ENCODE peak calls at places on chromosomes 11 and 22, in eight cellular contexts. E is cardiac fibroblast, V is lower lobe of right lung, Z is nephron progenitor cell, O is cardiac muscle cell, S is PC-9, K is adrenal gland, W is epithelial cell of proximal tubule. F is an unnamed sample.

GRCh38 chr11:128157423-128158298 is 429.7 kb downstream of the ETS1 start:
- DNase-seq in E (peak; percentile 90), V (no peak), Z (peak; percentile 61), O (peak; percentile 86), S (peak; percentile 50), K (no peak), W (peak; percentile 51), F (peak; percentile 78)

GRCh38 chr11:119680899-119681370 is 48.1 kb downstream of the NECTIN1 start:
- DNase-seq in E (no peak), V (no peak), Z (no peak), O (peak; percentile 48), S (peak; percentile 72), K (peak; percentile 34), W (no peak), F (no peak)

GRCh38 chr11:108718466-108718865 is 53.6 kb downstream of the DDX10 start:
- DNase-seq in E (no peak), V (no peak), Z (no peak), O (no peak), S (no peak), K (no peak), W (no peak), F (no peak)

GRCh38 chr11:88434333-88434976 is 96.9 kb upstream of the CTSC start:
- DNase-seq in E (no peak), V (no peak), Z (no peak), O (no peak), S (no peak), K (no peak), W (no peak), F (peak; percentile 60)

GRCh38 chr11:102495161-102496042 is 35.1 kb downstream of the MMP7 start:
- DNase-seq in E (peak; percentile 92), V (no peak), Z (peak; percentile 35), O (peak; percentile 93), S (peak; percentile 14), K (no peak), W (peak; percentile 69), F (peak; percentile 93)

GRCh38 chr11:14904745-14905103 is 12.7 kb upstream of the CYP2R1 start:
- DNase-seq in E (peak; percentile 65), V (peak; percentile 90), Z (peak; percentile 35), O (peak; percentile 84), S (peak; percentile 24), K (peak; percentile 56), W (no peak), F (peak; percentile 4)

GRCh38 chr22:22789233-22789921 is 98.2 kb upstream of the IGLL5 start:
- DNase-seq in E (no peak), V (no peak), Z (no peak), O (no peak), S (no peak), K (no peak), W (no peak), F (no peak)

GRCh38 chr11:121249039-121249663 is 43.4 kb upstream of the SC5D start:
- DNase-seq in E (peak; percentile 68), V (no peak), Z (no peak), O (peak; percentile 56), S (no peak), K (no peak), W (peak; percentile 23), F (peak; percentile 56)

GRCh38 chr22:19607198-19608113 is 83.2 kb upstream of the CLDN5 start:
- DNase-seq in E (peak; percentile 30), V (no peak), Z (no peak), O (peak; percentile 10), S (no peak), K (no peak), W (no peak), F (peak; percentile 71)

GRCh38 chr11:105000797-105001196 is 22.2 kb downstream of the CASP5 start:
- DNase-seq in E (no peak), V (peak; percentile 50), Z (no peak), O (no peak), S (no peak), K (no peak), W (no peak), F (peak; percentile 13)

GRCh38 chr11:96390403-96390830 is 604 bp downstream of the JRKL start:
- DNase-seq in E (peak; percentile 55), V (no peak), Z (no peak), O (peak; percentile 77), S (no peak), K (peak; percentile 14), W (peak; percentile 9), F (no peak)

GRCh38 chr22:40525250-40525884 is 111.2 kb downstream of the MRTFA start:
- DNase-seq in E (peak; percentile 71), V (peak; percentile 65), Z (peak; percentile 51), O (peak; percentile 74), S (peak; percentile 46), K (peak; percentile 60), W (no peak), F (peak; percentile 65)

GRCh38 chr11:94049351-94049750 is 28.2 kb downstream of the HEPHL1 start:
- DNase-seq in E (no peak), V (no peak), Z (no peak), O (no peak), S (no peak), K (no peak), W (no peak), F (peak; percentile 17)

GRCh38 chr11:134587345-134587744 is 175.3 kb upstream of the B3GAT1 start:
- DNase-seq in E (no peak), V (no peak), Z (no peak), O (no peak), S (no peak), K (no peak), W (no peak), F (no peak)

GRCh38 chr11:72989727-72990126 is 152.4 kb downstream of the FCHSD2 start:
- DNase-seq in E (peak; percentile 43), V (no peak), Z (no peak), O (peak; percentile 68), S (no peak), K (peak; percentile 29), W (no peak), F (no peak)

GRCh38 chr11:6473481-6474422 is at the start of gene TRIM3:
- DNase-seq in E (peak; percentile 83), V (peak; percentile 95), Z (peak; percentile 97), O (peak; percentile 94), S (peak; percentile 78), K (peak; percentile 95), W (peak; percentile 13), F (peak; percentile 83)

GRCh38 chr11:61474234-61474633 is 34.3 kb upstream of the LRRC10B start:
- DNase-seq in E (no peak), V (no peak), Z (no peak), O (peak; percentile 32), S (no peak), K (no peak), W (no peak), F (no peak)

GRCh38 chr11:73147771-73148681 is 5.9 kb upstream of the FCHSD2 start:
- DNase-seq in E (no peak), V (no peak), Z (no peak), O (no peak), S (no peak), K (no peak), W (no peak), F (no peak)

GRCh38 chr22:47154621-47155081 is 392.2 kb downstream of the TBC1D22A start:
- DNase-seq in E (peak; percentile 53), V (no peak), Z (no peak), O (peak; percentile 79), S (no peak), K (peak; percentile 86), W (no peak), F (peak; percentile 74)
- TF ChIP-seq CTCF in E (no peak), V (no peak), Z (no peak), O (peak; percentile 36), S (no peak), K (peak; percentile 32), W (no peak), F (no peak)

DNA sequence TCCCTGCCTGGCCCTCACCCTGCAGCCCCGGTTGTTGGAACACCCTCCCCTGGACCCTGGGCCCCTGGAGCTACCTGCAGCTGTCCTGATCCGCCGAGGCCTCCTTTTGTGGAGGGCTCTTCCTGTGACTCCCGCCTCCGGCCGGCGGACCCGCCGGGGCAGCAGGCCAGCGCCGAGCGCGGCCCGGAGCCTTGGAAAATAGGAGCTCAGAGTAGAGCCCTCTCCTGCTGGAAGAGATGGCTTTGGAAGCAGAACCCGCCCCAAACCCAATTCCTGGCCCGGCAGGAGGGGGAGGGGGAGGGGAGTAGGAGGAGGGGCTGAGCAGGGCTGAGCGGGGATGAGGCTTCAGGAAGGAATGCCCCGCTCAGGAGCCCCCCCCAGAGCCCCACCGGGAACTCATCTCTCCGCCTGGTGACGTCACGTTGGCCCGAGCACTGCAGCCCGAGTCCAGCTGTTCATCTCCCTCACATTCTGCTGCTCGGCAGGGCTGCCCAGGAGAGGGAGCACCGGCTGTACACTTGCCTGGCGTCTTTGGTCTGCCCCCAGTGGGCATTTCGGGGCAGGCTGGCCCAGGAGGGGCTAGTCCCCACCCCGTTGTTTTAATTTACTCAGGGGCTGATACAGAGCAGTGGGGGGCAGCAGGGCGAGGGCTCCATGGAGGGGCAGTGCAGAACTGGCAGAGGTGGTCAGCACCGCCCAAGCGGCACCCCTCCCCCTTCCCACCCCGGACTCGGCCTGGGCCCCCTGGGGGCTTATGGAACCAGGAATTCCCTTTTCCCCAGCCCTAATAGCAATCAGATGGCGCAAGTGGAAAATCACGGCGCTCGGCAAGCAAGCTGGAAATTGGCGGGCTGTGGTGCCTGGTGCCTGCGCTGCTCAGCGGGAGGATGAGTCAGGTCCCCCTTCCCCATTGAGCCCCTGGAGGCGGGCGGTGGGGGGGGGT is at the start of gene MRGPRF:
- DNase-seq in E (peak; percentile 68), V (peak; percentile 75), Z (peak; percentile 33), O (peak; percentile 74), S (no peak), K (peak; percentile 60), W (no peak), F (no peak)
- TF ChIP-seq CTCF in E (peak; percentile 58), V (peak; percentile 36), Z (peak; percentile 20), O (peak; percentile 51), S (no peak), K (peak; percentile 35), W (peak; percentile 40), F (no peak)

DNA sequence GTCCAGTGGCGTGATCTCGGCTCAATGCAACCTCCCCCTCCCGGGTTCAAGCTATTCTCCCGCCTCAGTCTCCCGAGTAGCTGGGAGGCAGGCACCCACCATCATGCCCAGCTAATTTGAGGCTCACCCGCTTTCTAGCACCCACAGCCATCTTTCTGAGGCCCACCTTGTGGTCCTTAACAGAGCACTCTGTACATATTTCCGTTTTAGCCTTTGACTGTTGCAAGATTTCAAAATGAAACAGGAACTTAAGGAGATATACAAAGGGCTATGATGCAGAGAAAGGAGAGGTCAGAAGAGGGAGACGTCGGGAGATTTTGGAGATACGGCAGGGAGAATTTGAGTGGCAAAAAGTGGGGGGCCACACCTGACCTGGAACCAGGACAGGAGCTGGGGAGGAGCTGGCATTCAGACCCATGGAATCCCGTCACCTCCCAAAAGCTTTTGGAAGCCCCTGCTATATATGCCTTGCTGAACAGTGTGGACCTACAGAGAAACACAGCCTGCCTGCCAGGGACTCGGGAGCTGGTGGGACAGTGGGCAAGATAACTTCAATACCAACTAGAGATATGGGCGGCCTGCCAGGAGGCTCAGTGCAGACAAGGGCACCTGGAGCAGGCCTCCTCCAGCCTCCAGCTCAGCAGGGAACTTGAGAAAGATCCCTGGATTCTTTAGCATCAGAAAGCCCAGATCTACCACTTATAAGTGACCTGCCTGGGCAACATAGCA is 8.0 kb upstream of the CLCF1 start:
- DNase-seq in E (no peak), V (no peak), Z (no peak), O (no peak), S (no peak), K (no peak), W (no peak), F (no peak)
- TF ChIP-seq CTCF in E (no peak), V (no peak), Z (no peak), O (no peak), S (no peak), K (no peak), W (no peak), F (no peak)

DNA sequence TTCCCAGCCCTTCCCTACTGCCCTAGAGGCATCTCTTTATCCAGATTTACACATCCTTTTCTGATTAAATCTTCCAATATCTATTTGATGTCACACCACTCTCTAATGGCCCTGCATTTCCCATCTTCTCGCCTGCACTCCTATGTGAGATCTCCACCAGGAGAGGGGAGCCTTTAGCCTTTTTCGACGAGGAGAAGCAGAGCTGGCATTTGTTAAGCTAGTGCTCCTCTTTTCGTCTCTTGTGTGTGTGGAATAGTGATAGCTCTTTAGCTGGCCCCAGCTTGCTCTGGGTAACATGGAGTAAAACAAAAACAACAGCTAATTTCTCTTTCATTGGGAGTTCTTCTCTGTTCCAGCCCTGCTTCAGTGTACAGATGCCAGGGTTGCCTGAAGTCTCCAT is 536.5 kb downstream of the NTM start:
- DNase-seq in E (no peak), V (no peak), Z (no peak), O (peak; percentile 16), S (no peak), K (no peak), W (no peak), F (no peak)
- TF ChIP-seq CTCF in E (peak; percentile 4), V (no peak), Z (no peak), O (no peak), S (no peak), K (no peak), W (peak; percentile 5), F (no peak)